ENCODE peak calls at places on chromosome 1, in nine cellular contexts. A, O, J, P, X, D, U, B and I are unnamed samples.

GRCh38 chr1:159924025-159924790 is 1.1 kb downstream of the TAGLN2 start:
- DNase-seq in B (peak), J (peak), O (peak), D (peak), X (peak), P (no peak), U (peak), A (peak), I (peak)

GRCh38 chr1:192788184-192788583 is 20.7 kb upstream of the RGS2 start:
- DNase-seq in X (no peak), O (peak), P (no peak), J (peak), A (no peak), D (no peak), B (no peak), U (peak), I (no peak)

GRCh38 chr1:113887776-113888175 is 395 bp upstream of the BCL2L15 start:
- DNase-seq in X (no peak), P (no peak), D (no peak), A (no peak), B (no peak), O (no peak), J (no peak), U (no peak), I (no peak)

GRCh38 chr1:68051475-68051874 is 1.0 kb upstream of the DIRAS3 start:
- DNase-seq in D (peak), B (no peak), X (no peak), P (peak), A (no peak), U (peak), J (peak), O (peak), I (no peak)

GRCh38 chr1:119075614-119076013 is 64.8 kb downstream of the WARS2 start:
- DNase-seq in X (no peak), B (no peak), O (peak), A (no peak), J (no peak), U (no peak), P (no peak), D (no peak), I (no peak)

GRCh38 chr1:14794136-14794768 is 195.8 kb downstream of the KAZN start:
- DNase-seq in X (no peak), A (no peak), O (peak), B (no peak), J (no peak), P (no peak), U (no peak), D (no peak), I (no peak)

GRCh38 chr1:14571810-14572767 is 26.4 kb upstream of the KAZN start:
- DNase-seq in A (no peak), X (peak), O (no peak), D (peak), B (peak), J (peak), U (no peak), P (peak), I (no peak)

GRCh38 chr1:17696417-17697301 is 58.5 kb upstream of the ACTL8 start:
- DNase-seq in X (no peak), B (no peak), U (no peak), D (peak), O (peak), P (no peak), J (peak), A (no peak), I (no peak)

GRCh38 chr1:72648465-72648864 is 366.1 kb upstream of the NEGR1 start:
- DNase-seq in X (no peak), D (no peak), U (no peak), B (no peak), O (no peak), A (no peak), J (no peak), P (no peak), I (no peak)

GRCh38 chr1:161227196-161227871 is 1.5 kb downstream of the TOMM40L start:
- DNase-seq in P (peak), B (peak), A (peak), O (peak), D (peak), X (peak), U (peak), J (peak), I (peak)

GRCh38 chr1:38018864-38019343 is 6.4 kb downstream of the UTP11 start:
- DNase-seq in A (no peak), J (no peak), B (no peak), X (peak), O (peak), D (no peak), P (no peak), U (no peak), I (no peak)

GRCh38 chr1:157201767-157202166 is 63.6 kb upstream of the ETV3 start:
- DNase-seq in D (no peak), O (no peak), J (no peak), U (no peak), B (no peak), X (no peak), A (no peak), P (no peak), I (no peak)

GRCh38 chr1:212291505-212292134 is 6.4 kb downstream of the PPP2R5A start:
- DNase-seq in D (no peak), O (peak), B (peak), J (peak), P (no peak), X (peak), U (no peak), A (peak), I (no peak)

GRCh38 chr1:196516373-196516772 is 91.9 kb downstream of the KCNT2 start:
- DNase-seq in B (no peak), O (no peak), U (no peak), X (no peak), P (no peak), D (no peak), A (no peak), J (no peak), I (no peak)

GRCh38 chr1:206496131-206496793 is 11.1 kb upstream of the RASSF5 start:
- DNase-seq in P (no peak), A (no peak), U (no peak), X (peak), J (no peak), B (peak), D (peak), O (no peak), I (no peak)

GRCh38 chr1:243408479-243408878 is 152.6 kb downstream of the SDCCAG8 start:
- DNase-seq in D (no peak), P (no peak), X (no peak), B (no peak), J (no peak), O (no peak), U (no peak), A (no peak), I (no peak)

GRCh38 chr1:150572918-150573647 is 6.3 kb downstream of the MCL1 start:
- DNase-seq in J (no peak), D (peak), O (peak), B (peak), P (no peak), U (no peak), A (no peak), X (no peak), I (no peak)

DNA sequence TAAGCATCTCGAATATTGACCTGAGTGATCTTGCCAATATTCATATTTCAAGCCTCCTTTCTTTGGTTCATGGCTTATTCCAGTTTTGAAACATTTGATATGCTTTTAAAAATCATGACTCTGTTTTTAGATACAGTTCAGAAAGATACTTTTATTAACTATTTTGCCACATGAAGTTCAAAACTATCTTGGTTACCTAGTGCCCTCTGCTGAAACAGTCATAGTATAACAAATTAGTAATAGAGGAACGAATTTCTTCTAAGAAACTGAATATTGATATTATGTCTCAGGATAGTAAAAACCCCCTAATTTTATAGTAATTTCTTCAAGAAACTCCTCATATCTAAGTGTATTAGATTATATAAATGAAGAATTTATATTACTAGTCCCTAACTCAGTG is 52.6 kb upstream of the RC3H1 start:
- DNase-seq in X (no peak), D (no peak), A (no peak), P (no peak), J (no peak), B (peak), O (peak), U (no peak), I (no peak)
- TF ChIP-seq CTCF in X (no peak), D (peak), A (peak), P (peak), J (no peak), B (peak), O (peak), U (peak), I (peak)

GRCh38 chr1:2786329-2787162 is 14.9 kb downstream of the TTC34 start:
- DNase-seq in B (peak), O (no peak), U (peak), D (peak), J (peak), A (peak), X (peak), P (no peak), I (peak)
- TF ChIP-seq CTCF in B (peak), O (no peak), U (peak), D (peak), J (peak), A (peak), X (peak), P (no peak), I (no peak)

GRCh38 chr1:16151200-16151708 is 4.6 kb downstream of the EPHA2 start:
- DNase-seq in J (no peak), P (no peak), A (no peak), U (no peak), B (no peak), O (peak), X (no peak), D (peak), I (no peak)
- TF ChIP-seq CTCF in J (no peak), P (no peak), A (no peak), U (no peak), B (no peak), O (peak), X (no peak), D (no peak), I (peak)

GRCh38 chr1:47004004-47004403 is 19.5 kb upstream of the CYP4X1 start:
- DNase-seq in D (no peak), J (no peak), A (no peak), O (no peak), B (no peak), X (no peak), U (no peak), P (no peak), I (no peak)

GRCh38 chr1:46996659-46997281 is 26.7 kb upstream of the CYP4X1 start:
- DNase-seq in U (no peak), A (no peak), D (no peak), B (no peak), X (no peak), J (no peak), O (no peak), P (no peak), I (no peak)

DNA sequence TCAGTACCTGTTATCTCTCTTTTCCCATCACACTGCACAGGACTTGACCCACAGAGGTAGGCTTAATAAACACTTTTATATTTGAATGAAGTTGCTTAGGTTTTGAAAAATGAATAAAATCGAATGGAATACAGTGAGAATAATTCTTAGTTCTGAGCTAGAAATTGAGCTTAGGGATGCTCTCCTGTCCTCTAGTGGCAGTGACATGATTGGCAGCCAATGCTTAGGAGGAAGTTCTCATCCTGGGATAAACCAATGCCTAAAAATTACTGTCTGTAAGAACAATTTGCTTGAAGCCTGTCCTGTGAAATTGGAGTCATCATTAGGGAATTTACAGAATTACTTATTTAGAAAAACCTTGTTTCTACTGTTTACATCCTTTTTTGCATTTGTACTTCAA is 21.3 kb upstream of the CYP4X1 start:
- DNase-seq in P (no peak), B (no peak), D (no peak), U (no peak), J (no peak), X (no peak), O (no peak), A (no peak), I (no peak)
- TF ChIP-seq CTCF in P (peak), B (no peak), D (no peak), U (no peak), J (no peak), X (peak), O (peak), A (no peak), I (peak)

GRCh38 chr1:237911911-237912310 is 21.2 kb upstream of the ZP4 start:
- DNase-seq in J (no peak), O (no peak), D (no peak), P (no peak), X (no peak), B (no peak), U (no peak), A (no peak), I (no peak)
- TF ChIP-seq CTCF in J (no peak), O (no peak), D (no peak), P (no peak), X (no peak), B (no peak), U (no peak), A (no peak), I (no peak)

DNA sequence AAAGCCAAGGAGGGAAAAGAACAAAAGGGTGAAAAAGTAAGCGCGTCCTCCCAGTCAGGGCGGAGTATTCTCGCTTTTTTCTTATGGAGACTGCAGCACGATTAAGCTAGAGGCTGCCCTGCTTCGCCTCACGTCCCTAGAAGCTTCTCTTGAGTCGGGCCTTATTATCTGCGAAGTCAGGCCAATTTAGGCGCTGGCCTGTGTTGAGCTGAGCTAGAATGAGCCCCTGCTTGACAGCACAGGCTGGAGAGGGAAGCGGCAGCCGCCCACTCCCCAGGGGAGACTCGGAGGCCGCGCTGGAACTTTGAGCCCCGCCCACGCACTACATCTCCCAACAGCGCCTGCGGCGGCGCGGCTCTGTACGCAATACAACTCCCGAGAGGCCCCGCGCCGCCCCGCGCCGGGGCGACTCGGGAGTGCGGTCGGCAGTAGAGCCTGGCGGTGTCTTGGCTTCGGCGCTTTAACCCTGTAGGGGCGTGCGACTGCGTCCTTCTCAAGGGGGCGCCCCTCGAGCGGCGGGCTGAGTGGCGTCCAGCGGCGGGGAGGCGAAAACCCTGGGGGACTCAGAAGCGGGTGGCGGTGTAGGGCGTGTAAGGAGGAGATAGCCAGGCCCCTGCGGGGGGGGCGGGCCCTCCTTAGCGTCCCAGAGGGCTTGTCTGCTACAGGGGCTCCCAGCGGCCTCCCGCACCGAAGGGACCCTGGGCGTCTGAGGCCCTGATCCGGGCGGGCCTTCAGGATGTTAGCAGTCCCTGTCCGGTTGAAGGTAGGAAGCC is 888 bp downstream of the ZNF436 start:
- DNase-seq in P (peak), U (peak), A (peak), J (peak), X (peak), D (peak), O (peak), B (peak), I (peak)
- TF ChIP-seq CTCF in P (peak), U (no peak), A (peak), J (no peak), X (no peak), D (no peak), O (peak), B (no peak), I (no peak)